ENCODE peak calls at places on chromosome 4, in five cellular contexts. W is activated CD4-positive, alpha-beta T cell treated with anti-CD3 and anti-CD28 coated beads for 1 hour; E is nephron progenitor cell; D is lung; L is NT2/D1. P is an unnamed sample.
A peak's percentile ranks its signal among the peaks of the same experiment; 100 is the strongest.

GRCh38 chr4:129561280-129561679 is 465.3 kb downstream of the C4orf33 start:
- DNase-seq in W (no peak), E (no peak), D (no peak), L (no peak), P (no peak)

GRCh38 chr4:66034671-66035070 is 364.4 kb upstream of the EPHA5 start:
- DNase-seq in W (no peak), E (no peak), D (no peak), L (no peak), P (no peak)

GRCh38 chr4:5708829-5709680 is 696 bp upstream of the EVC2 start:
- DNase-seq in W (no peak), E (peak; percentile 15), D (no peak), L (no peak), P (no peak)

GRCh38 chr4:185212566-185212965 is 3.2 kb downstream of the SNX25 start:
- DNase-seq in W (no peak), E (no peak), D (no peak), L (no peak), P (no peak)

GRCh38 chr4:7557447-7557846 is 122.7 kb upstream of the PSAPL1 start:
- DNase-seq in W (no peak), E (no peak), D (no peak), L (no peak), P (no peak)

GRCh38 chr4:140113653-140114052 is 40.3 kb downstream of the MAML3 start:
- DNase-seq in W (no peak), E (no peak), D (no peak), L (no peak), P (peak; percentile 61)

GRCh38 chr4:67714248-67714583 is 13.3 kb upstream of the UBA6 start:
- DNase-seq in W (no peak), E (no peak), D (no peak), L (no peak), P (no peak)

GRCh38 chr4:74044676-74045075 is 6.2 kb upstream of the CXCL3 start:
- DNase-seq in W (no peak), E (no peak), D (no peak), L (no peak), P (no peak)

GRCh38 chr4:123891901-123892300 is 495.3 kb downstream of the SPRY1 start:
- DNase-seq in W (no peak), E (no peak), D (no peak), L (no peak), P (no peak)

GRCh38 chr4:139692300-139693012 is 26.8 kb downstream of the MGST2 start:
- DNase-seq in W (no peak), E (no peak), D (no peak), L (no peak), P (peak; percentile 67)

GRCh38 chr4:23746672-23747071 is 143.2 kb downstream of the PPARGC1A start:
- DNase-seq in W (no peak), E (no peak), D (no peak), L (no peak), P (no peak)

GRCh38 chr4:135325264-135325663 is 1123.7 kb upstream of the PABPC4L start:
- DNase-seq in W (no peak), E (no peak), D (no peak), L (no peak), P (no peak)

GRCh38 chr4:8191136-8191747 is 7.8 kb upstream of the SH3TC1 start:
- DNase-seq in W (no peak), E (no peak), D (peak; percentile 63), L (no peak), P (peak; percentile 66)

GRCh38 chr4:72295966-72296557 is 264.3 kb downstream of the NPFFR2 start:
- DNase-seq in W (no peak), E (peak; percentile 5), D (no peak), L (no peak), P (no peak)

P was measured in left lobe of liver.